ENCODE peak calls at places on chromosomes 3 and 15, in eight cellular contexts. F is Peyer's patch; E is aorta; N is body of pancreas; Q is AG08396; O is T1000; T is EH; W is stimulated activated CD4-positive, alpha-beta T cell treated with anti-CD3 and anti-CD28 coated beads, Interleukin-4, amount 100 ng/mL, for 1 hour. A is an unnamed sample.

GRCh38 chr3:15331606-15332404 is 581 bp downstream of the SH3BP5 start:
- DNase-seq in F (peak; percentile 66), E (peak; percentile 84), N (peak; percentile 20), Q (peak; percentile 46), O (peak; percentile 24), T (peak; percentile 38), W (peak; percentile 64), A (peak; percentile 37)

GRCh38 chr3:52237659-52238172 is 1.2 kb downstream of the TWF2 start:
- DNase-seq in F (peak; percentile 67), E (peak; percentile 94), N (peak; percentile 91), Q (peak; percentile 97), O (peak; percentile 82), T (peak; percentile 95), W (no peak), A (peak; percentile 93)

GRCh38 chr3:149813367-149814281 is 609 bp downstream of the RNF13 start:
- DNase-seq in F (peak; percentile 52), E (peak; percentile 70), N (peak; percentile 37), Q (peak; percentile 37), O (no peak), T (peak; percentile 55), W (no peak), A (peak; percentile 39)

GRCh38 chr15:75131269-75131643 is 70.4 kb upstream of the C15orf39 start:
- DNase-seq in F (no peak), E (no peak), N (no peak), Q (no peak), O (no peak), T (peak; percentile 37), W (no peak), A (no peak)

GRCh38 chr3:14138878-14139659 is 14.2 kb downstream of the TMEM43 start:
- DNase-seq in F (no peak), E (no peak), N (no peak), Q (no peak), O (no peak), T (no peak), W (no peak), A (no peak)

GRCh38 chr3:133152056-133152455 is 113.9 kb downstream of the TMEM108 start:
- DNase-seq in F (no peak), E (no peak), N (no peak), Q (no peak), O (no peak), T (no peak), W (no peak), A (no peak)

GRCh38 chr15:42427429-42428223 is 63.3 kb downstream of the ZNF106 start:
- DNase-seq in F (no peak), E (no peak), N (no peak), Q (peak; percentile 53), O (no peak), T (peak; percentile 94), W (no peak), A (peak; percentile 95)

GRCh38 chr3:33201195-33201594 is 17.4 kb downstream of the SUSD5 start:
- DNase-seq in F (no peak), E (no peak), N (no peak), Q (no peak), O (no peak), T (no peak), W (no peak), A (no peak)

GRCh38 chr3:184910664-184911063 is 98.7 kb downstream of the VPS8 start:
- DNase-seq in F (peak; percentile 53), E (no peak), N (no peak), Q (no peak), O (no peak), T (no peak), W (no peak), A (no peak)

GRCh38 chr3:175193815-175194518 is 334.8 kb downstream of the NAALADL2 start:
- DNase-seq in F (no peak), E (no peak), N (no peak), Q (peak; percentile 5), O (no peak), T (peak; percentile 70), W (no peak), A (peak; percentile 51)

A was measured in EL.